ENCODE peak calls at places on chromosome 19, in five cellular contexts. T, N, J, E and O are unnamed samples.

GRCh38 chr19:33302974-33303790 is 848 bp upstream of the CEBPA start:
- DNase-seq in T (no peak), N (peak; percentile 59), J (no peak), E (peak; percentile 88), O (no peak)

GRCh38 chr19:33430674-33431277 is 57.3 kb downstream of the CEBPG start:
- DNase-seq in T (peak; percentile 68), N (peak; percentile 67), J (peak; percentile 22), E (peak; percentile 86), O (peak; percentile 62)

GRCh38 chr19:8631425-8631819 is 989 bp downstream of the NFILZ start:
- DNase-seq in T (no peak), N (peak; percentile 29), J (no peak), E (no peak), O (no peak)

GRCh38 chr19:45569619-45570421 is 14.8 kb downstream of the OPA3 start:
- DNase-seq in T (no peak), N (peak; percentile 87), J (peak; percentile 24), E (peak; percentile 89), O (no peak)

GRCh38 chr19:45305421-45305820 is 17.3 kb downstream of the CKM start:
- DNase-seq in T (no peak), N (no peak), J (no peak), E (no peak), O (no peak)

GRCh38 chr19:57949296-57949695 is 1.8 kb upstream of the ZNF256 start:
- DNase-seq in T (no peak), N (no peak), J (no peak), E (no peak), O (no peak)

GRCh38 chr19:17296976-17297375 is 6.2 kb downstream of the ABHD8 start:
- DNase-seq in T (no peak), N (no peak), J (no peak), E (no peak), O (no peak)

GRCh38 chr19:45599286-45599685 is 2.7 kb downstream of the GPR4 start:
- DNase-seq in T (no peak), N (no peak), J (no peak), E (no peak), O (no peak)

GRCh38 chr19:31223805-31224534 is 125.3 kb downstream of the TSHZ3 start:
- DNase-seq in T (no peak), N (no peak), J (no peak), E (no peak), O (no peak)

GRCh38 chr19:29596885-29597525 is 9.1 kb upstream of the POP4 start:
- DNase-seq in T (no peak), N (no peak), J (no peak), E (no peak), O (no peak)

GRCh38 chr19:13997637-13997962 is 8.5 kb downstream of the RFX1 start:
- DNase-seq in T (peak; percentile 2), N (no peak), J (no peak), E (no peak), O (no peak)

GRCh38 chr19:46016426-46017094 is 6.3 kb downstream of the PGLYRP1 start:
- DNase-seq in T (peak; percentile 90), N (peak; percentile 87), J (peak; percentile 45), E (peak; percentile 95), O (peak; percentile 87)

GRCh38 chr19:15156391-15156790 is 44.4 kb downstream of the NOTCH3 start:
- DNase-seq in T (no peak), N (no peak), J (no peak), E (no peak), O (no peak)
- TF ChIP-seq POLR2A in T (no peak), N (no peak), J (no peak), E (no peak), O (no peak)

GRCh38 chr19:38361633-38362075 is 12.7 kb upstream of the PSMD8 start:
- DNase-seq in T (peak; percentile 75), N (peak; percentile 79), J (peak; percentile 73), E (peak; percentile 89), O (peak; percentile 71)

GRCh38 chr19:38359242-38360021 is 14.9 kb upstream of the PSMD8 start:
- DNase-seq in T (no peak), N (no peak), J (no peak), E (no peak), O (no peak)

GRCh38 chr19:38360351-38360750 is 14.0 kb upstream of the PSMD8 start:
- DNase-seq in T (no peak), N (no peak), J (no peak), E (no peak), O (no peak)

GRCh38 chr19:38360839-38361631 is 13.3 kb upstream of the PSMD8 start:
- DNase-seq in T (no peak), N (no peak), J (no peak), E (no peak), O (no peak)

DNA sequence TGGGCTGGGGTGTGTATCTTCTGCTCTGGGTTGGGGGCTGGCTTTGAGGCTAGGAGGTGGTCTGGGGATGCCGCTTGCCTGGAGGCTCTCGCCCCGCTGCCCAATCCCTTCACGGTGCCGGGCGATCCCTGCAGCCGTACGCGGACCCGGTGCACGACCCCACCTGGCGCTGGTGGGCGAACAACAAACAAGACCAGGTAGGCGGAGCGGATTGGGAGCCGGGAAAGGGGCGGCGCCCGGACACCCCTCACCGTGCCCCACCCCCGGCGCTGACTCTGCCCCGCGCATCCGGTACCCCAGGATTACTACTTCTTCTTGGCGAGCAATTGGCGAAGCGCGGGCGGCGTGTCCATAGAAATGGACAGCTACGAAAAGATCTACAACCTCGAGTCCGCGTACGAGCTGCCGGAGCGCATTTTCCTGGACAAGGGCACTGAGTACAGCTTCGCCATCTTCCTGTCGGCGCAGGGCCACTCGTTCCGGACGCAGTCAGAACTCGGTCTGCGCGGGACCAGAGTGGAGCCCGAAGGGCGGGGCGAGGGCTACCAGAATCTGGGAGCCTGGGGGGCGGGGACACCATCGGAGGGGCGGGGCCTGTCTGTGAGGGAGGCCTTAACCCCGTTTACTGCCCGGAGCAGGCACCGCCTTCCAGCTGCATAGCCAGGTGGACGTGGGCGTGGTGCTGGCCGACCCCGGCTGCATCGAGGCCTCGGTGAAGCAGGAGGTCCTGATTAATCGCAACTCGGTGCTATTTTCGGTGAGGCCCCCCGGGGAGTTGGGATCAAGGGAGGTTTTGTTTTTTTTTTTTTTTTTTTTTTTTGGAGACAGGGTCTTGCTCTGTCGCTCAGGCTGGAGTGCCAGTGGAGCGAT is 12.1 kb upstream of the PSMD8 start:
- DNase-seq in T (peak; percentile 72), N (peak; percentile 89), J (peak; percentile 58), E (peak; percentile 91), O (peak; percentile 63)
- TF ChIP-seq POLR2AphosphoS5 in T (no peak), N (peak; percentile 7), J (peak; percentile 41), E (peak; percentile 77), O (no peak)

DNA sequence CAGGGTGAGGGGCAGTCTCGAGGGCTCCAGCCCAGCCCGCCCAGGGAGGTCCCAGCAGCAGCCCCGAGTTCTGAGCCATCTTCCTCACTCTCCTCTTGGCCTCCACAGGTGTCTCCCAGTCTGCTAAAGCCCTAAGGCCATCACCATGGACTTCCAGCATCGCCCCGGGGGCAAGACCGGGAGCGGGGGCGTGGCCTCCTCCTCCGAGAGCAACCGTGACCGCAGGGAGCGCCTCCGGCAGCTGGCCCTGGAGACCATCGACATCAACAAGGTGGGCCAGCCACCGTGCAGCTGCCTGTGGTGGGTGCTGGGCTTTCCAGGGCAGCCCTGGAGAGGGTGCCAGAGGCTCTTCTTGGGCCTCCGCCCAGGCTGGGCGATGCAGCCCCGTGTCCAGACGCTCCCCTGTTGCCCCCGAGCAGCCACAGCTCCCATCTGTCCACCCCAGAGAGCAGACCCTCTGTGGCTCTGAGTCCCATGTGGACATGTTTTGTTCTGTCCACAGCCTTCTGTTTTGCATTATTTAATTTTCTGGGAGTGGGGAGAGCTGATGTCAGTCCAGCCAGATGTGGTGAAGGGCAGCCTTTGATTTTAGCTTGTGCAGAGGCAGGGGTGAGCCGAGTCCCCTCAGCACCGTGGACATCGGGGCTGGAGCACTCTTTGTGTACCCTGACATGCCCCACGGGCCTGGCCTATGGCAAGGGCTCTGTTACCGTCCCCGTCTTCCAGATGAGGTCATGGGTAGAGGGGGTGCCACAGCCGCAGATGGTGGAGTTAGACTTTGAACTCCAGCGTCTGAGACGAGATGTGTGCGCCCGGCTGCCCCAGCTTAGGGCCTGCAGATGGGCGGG is 5.6 kb upstream of the AMH start:
- DNase-seq in T (no peak), N (peak; percentile 44), J (no peak), E (no peak), O (no peak)
- TF ChIP-seq POLR2A in T (no peak), N (no peak), J (no peak), E (no peak), O (no peak)

GRCh38 chr19:35756373-35757230 is at the start of gene HSPB6:
- DNase-seq in T (no peak), N (peak; percentile 42), J (no peak), E (peak; percentile 84), O (no peak)

GRCh38 chr19:35754365-35755139 is 2.3 kb downstream of the HSPB6 start:
- DNase-seq in T (no peak), N (peak; percentile 7), J (no peak), E (no peak), O (no peak)

GRCh38 chr19:35755160-35755549 is 1.7 kb downstream of the HSPB6 start:
- DNase-seq in T (no peak), N (no peak), J (no peak), E (no peak), O (no peak)

GRCh38 chr19:35757231-35757748 is 461 bp upstream of the HSPB6 start:
- DNase-seq in T (no peak), N (peak; percentile 74), J (no peak), E (peak; percentile 87), O (no peak)

DNA sequence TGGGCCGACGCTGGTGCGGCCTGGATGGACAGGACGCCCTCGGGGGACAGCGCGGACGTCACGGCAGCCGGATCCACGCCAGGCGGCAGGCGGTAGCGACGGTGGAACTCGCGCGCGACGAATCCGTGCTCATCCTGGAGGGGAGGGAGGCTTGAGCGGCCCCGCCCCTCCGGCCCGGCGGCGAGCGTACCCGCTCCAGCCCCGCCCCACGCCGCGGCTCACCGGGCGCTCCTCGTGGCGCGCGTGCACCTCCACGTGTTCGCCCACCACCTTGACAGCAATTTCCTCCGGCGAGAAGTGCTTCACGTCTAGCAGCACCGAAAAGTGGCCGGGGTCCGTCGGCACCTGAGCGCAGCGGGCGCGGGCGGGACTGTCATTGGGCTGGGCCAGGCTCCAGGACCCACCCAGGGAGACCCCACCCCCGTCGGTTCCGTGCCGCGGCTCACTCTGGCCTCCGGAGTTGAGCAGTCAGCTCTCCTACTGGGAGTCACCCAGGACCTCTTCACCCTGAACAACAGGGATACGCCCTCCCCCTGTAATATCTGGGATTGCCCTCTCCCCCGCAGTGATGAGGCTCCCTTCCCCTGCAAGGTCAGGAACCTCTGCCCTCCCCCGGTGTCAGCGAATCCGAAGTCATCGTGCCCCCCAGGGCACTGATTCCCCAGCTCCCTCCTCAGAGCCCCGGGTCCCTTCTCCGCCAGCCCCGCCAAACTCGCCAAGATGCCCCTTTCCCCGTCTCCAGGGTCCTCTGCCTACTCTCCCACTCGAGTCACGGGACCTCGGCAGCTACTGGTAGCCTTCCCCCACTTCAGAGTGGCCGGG is 1.1 kb downstream of the HSPB6 start:
- DNase-seq in T (no peak), N (peak; percentile 79), J (no peak), E (peak; percentile 83), O (no peak)
- TF ChIP-seq POLR2AphosphoS5 in T (no peak), N (peak; percentile 63), J (no peak), E (peak; percentile 59), O (no peak)

DNA sequence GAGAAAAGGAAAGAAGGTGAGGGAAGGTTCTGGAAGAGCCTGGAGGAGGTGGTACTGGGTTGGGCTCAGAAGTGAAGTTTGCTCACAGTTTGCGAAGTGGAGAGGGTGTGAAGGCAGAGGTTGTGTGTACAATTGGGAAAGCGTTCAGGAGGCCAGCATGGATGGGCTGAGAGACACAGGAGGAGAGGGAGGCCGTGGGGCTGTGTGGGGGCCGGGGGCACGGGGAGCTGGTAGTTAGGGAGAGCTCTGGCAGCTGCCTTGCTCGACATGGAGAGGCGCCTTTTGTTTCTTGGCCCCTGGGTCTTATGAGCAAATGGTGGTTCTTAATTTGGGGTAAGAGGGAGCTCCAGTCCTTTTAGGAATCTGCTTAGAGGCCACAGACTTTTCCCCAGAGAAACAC is 16.7 kb downstream of the BICRA start:
- DNase-seq in T (no peak), N (no peak), J (no peak), E (no peak), O (no peak)
- TF ChIP-seq POLR2A in T (no peak), N (no peak), J (no peak), E (no peak), O (no peak)